ENCODE peak calls at places on chromosomes 11 and 22, in six cellular contexts. One of them, this sample, is unnamed.

GRCh38 chr11:43837879-43838278 is 42.8 kb upstream of the ALKBH3 start:
- DNase-seq in K562: no peak
- DNase-seq in GM12878: no peak
- DNase-seq in HepG2: no peak
- DNase-seq in H1: no peak
- DNase-seq in SK-N-SH: no peak
- DNase-seq in this sample: no peak

GRCh38 chr11:117809236-117810055 is 12.4 kb upstream of the DSCAML1 start:
- DNase-seq in HepG2: no peak
- DNase-seq in SK-N-SH: peak
- DNase-seq in K562: peak
- DNase-seq in GM12878: no peak
- DNase-seq in H1: peak
- DNase-seq in this sample: peak

GRCh38 chr22:50460942-50461341 is 13.9 kb downstream of the SBF1 start:
- DNase-seq in HepG2: no peak
- DNase-seq in K562: no peak
- DNase-seq in H1: no peak
- DNase-seq in SK-N-SH: no peak
- DNase-seq in GM12878: no peak
- DNase-seq in this sample: no peak

GRCh38 chr11:27718346-27718852 is 18.1 kb upstream of the BDNF start:
- DNase-seq in K562: no peak
- DNase-seq in HepG2: no peak
- DNase-seq in H1: peak
- DNase-seq in SK-N-SH: peak
- DNase-seq in GM12878: no peak
- DNase-seq in this sample: no peak

GRCh38 chr11:46905806-46906205 is 12.5 kb downstream of the LRP4 start:
- DNase-seq in K562: no peak
- DNase-seq in GM12878: no peak
- DNase-seq in HepG2: no peak
- DNase-seq in SK-N-SH: no peak
- DNase-seq in H1: no peak
- DNase-seq in this sample: no peak

GRCh38 chr22:21643533-21644357 is 1.6 kb downstream of the SDF2L1 start:
- DNase-seq in SK-N-SH: no peak
- DNase-seq in HepG2: no peak
- DNase-seq in H1: no peak
- DNase-seq in GM12878: no peak
- DNase-seq in K562: peak
- DNase-seq in this sample: no peak

GRCh38 chr11:25855916-25856315 is 476.0 kb upstream of the ANO3 start:
- DNase-seq in GM12878: no peak
- DNase-seq in HepG2: no peak
- DNase-seq in SK-N-SH: no peak
- DNase-seq in K562: no peak
- DNase-seq in H1: no peak
- DNase-seq in this sample: no peak

GRCh38 chr11:1005913-1006312 is 30.6 kb downstream of the MUC6 start:
- DNase-seq in GM12878: no peak
- DNase-seq in K562: no peak
- DNase-seq in HepG2: no peak
- DNase-seq in H1: no peak
- DNase-seq in SK-N-SH: peak
- DNase-seq in this sample: no peak

GRCh38 chr11:9784602-9785315 is 120.9 kb downstream of the SWAP70 start:
- DNase-seq in K562: peak
- DNase-seq in SK-N-SH: no peak
- DNase-seq in HepG2: no peak
- DNase-seq in H1: no peak
- DNase-seq in GM12878: no peak
- DNase-seq in this sample: no peak

GRCh38 chr22:35601013-35601580 is 16.0 kb downstream of the MB start:
- DNase-seq in HepG2: no peak
- DNase-seq in H1: no peak
- DNase-seq in GM12878: no peak
- DNase-seq in K562: no peak
- DNase-seq in SK-N-SH: no peak
- DNase-seq in this sample: no peak

GRCh38 chr11:27388869-27389268 is 25.9 kb upstream of the CCDC34 start:
- DNase-seq in SK-N-SH: no peak
- DNase-seq in HepG2: no peak
- DNase-seq in GM12878: no peak
- DNase-seq in K562: no peak
- DNase-seq in H1: no peak
- DNase-seq in this sample: no peak

GRCh38 chr11:77580712-77581337 is 8.9 kb upstream of the AQP11 start:
- DNase-seq in K562: no peak
- DNase-seq in H1: no peak
- DNase-seq in SK-N-SH: no peak
- DNase-seq in HepG2: no peak
- DNase-seq in GM12878: no peak
- DNase-seq in this sample: no peak

GRCh38 chr11:92322225-92322624 is 97.6 kb downstream of the FAT3 start:
- DNase-seq in HepG2: no peak
- DNase-seq in K562: no peak
- DNase-seq in GM12878: no peak
- DNase-seq in SK-N-SH: no peak
- DNase-seq in H1: no peak
- DNase-seq in this sample: no peak

GRCh38 chr11:71255323-71255722 is 2.9 kb upstream of the SHANK2 start:
- DNase-seq in SK-N-SH: no peak
- DNase-seq in K562: no peak
- DNase-seq in GM12878: no peak
- DNase-seq in H1: no peak
- DNase-seq in HepG2: no peak
- DNase-seq in this sample: no peak
- TF ChIP-seq GABPA in SK-N-SH: no peak
- TF ChIP-seq GABPA in K562: no peak
- TF ChIP-seq GABPA in GM12878: no peak
- TF ChIP-seq GABPA in H1: no peak
- TF ChIP-seq GABPA in HepG2: no peak
- TF ChIP-seq GABPA in this sample: no peak

GRCh38 chr22:27796118-27796517 is 5.4 kb downstream of the MN1 start:
- DNase-seq in GM12878: no peak
- DNase-seq in K562: no peak
- DNase-seq in HepG2: no peak
- DNase-seq in SK-N-SH: no peak
- DNase-seq in H1: no peak
- DNase-seq in this sample: no peak
- H3K27ac ChIP-seq in GM12878: no peak
- H3K27ac ChIP-seq in K562: no peak
- H3K27ac ChIP-seq in HepG2: no peak
- H3K27ac ChIP-seq in SK-N-SH: no peak
- H3K27ac ChIP-seq in H1: no peak
- H3K27ac ChIP-seq in this sample: no peak

DNA sequence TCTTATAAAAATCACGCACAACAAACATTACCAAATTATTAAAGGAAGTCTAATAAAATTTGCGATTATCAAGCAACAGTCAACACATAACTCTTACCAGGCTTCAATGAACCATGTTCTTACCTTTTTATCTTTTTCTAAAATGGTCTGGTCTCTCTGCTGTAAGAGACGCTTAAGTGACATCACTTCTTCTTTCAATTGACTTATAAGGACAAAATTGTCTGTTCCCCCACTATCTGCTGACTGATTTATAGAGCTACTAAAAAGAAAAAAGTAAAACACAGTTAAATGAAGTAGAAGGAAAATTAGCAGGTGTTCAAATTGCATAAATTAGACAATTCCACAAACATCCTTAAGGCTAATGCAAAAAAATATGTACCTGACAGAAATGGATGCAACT is 10.9 kb downstream of the FAM76B start:
- DNase-seq in HepG2: no peak
- DNase-seq in H1: no peak
- DNase-seq in K562: no peak
- DNase-seq in SK-N-SH: no peak
- DNase-seq in GM12878: no peak
- DNase-seq in this sample: no peak
- H3K4me3 ChIP-seq in HepG2: no peak
- H3K4me3 ChIP-seq in H1: no peak
- H3K4me3 ChIP-seq in K562: no peak
- H3K4me3 ChIP-seq in SK-N-SH: no peak
- H3K4me3 ChIP-seq in GM12878: no peak
- H3K4me3 ChIP-seq in this sample: no peak

GRCh38 chr11:122103366-122103765 is 12.6 kb downstream of the BLID start:
- DNase-seq in SK-N-SH: no peak
- DNase-seq in HepG2: no peak
- DNase-seq in K562: no peak
- DNase-seq in H1: no peak
- DNase-seq in GM12878: no peak
- DNase-seq in this sample: no peak
- TF ChIP-seq GABPA in SK-N-SH: no peak
- TF ChIP-seq GABPA in HepG2: no peak
- TF ChIP-seq GABPA in K562: no peak
- TF ChIP-seq GABPA in H1: no peak
- TF ChIP-seq GABPA in GM12878: no peak
- TF ChIP-seq GABPA in this sample: no peak

DNA sequence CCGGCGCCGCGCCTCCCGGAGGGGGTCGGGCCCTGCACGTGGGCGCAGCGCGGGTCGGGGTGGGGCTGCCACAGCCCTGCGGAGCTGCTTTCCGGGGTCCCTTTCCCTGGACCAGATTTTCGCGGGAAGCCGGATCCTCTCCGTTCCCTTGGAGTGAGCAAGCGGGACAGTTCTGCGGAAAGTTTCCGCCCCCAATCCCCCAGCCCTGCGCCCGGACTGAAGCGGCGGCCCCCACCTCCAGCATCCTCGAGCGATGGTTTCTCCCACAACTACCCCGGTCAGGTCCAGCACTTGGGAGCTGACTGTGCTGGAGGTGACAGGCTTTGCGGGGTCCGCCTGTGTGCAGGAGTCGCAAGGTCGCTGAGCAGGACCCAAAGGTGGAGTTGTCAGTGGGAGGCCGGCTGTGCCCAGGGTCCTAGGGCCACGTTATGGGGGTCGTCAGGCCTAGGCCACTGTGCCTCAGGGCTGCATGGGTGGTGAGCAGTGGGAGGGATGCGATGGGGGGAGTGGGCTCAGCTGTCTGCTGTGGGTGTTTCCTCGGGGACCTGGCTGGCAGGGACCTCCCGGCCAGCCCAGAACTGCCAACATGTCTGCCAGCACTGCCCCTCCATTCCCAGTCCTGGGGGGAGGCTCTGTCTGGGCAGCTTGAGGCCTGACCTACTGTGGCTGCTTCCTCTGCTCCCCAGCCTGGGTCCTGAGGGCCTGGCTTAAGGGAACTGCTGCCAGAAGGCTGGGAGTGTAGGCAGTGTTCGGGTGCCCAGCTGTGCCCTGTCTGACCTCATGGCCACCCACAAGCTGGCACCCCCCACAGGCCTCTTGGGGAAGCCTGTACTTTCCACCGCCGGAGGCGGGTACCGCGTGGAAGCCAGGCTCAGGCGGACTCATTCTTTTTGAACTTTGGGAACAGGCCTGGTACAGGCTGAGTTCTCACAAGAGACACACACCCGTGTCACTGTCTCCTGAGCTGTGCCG is 726 bp downstream of the ST3GAL4 start:
- DNase-seq in HepG2: peak
- DNase-seq in SK-N-SH: peak
- DNase-seq in H1: peak
- DNase-seq in GM12878: no peak
- DNase-seq in K562: peak
- DNase-seq in this sample: peak
- H3K27ac ChIP-seq in HepG2: peak
- H3K27ac ChIP-seq in SK-N-SH: no peak
- H3K27ac ChIP-seq in H1: no peak
- H3K27ac ChIP-seq in GM12878: no peak
- H3K27ac ChIP-seq in K562: no peak
- H3K27ac ChIP-seq in this sample: peak

GRCh38 chr11:102319544-102319943 is 2.3 kb downstream of the BIRC3 start:
- DNase-seq in GM12878: no peak
- DNase-seq in HepG2: no peak
- DNase-seq in SK-N-SH: no peak
- DNase-seq in K562: no peak
- DNase-seq in H1: no peak
- DNase-seq in this sample: no peak
- H3K4me3 ChIP-seq in GM12878: peak
- H3K4me3 ChIP-seq in HepG2: no peak
- H3K4me3 ChIP-seq in SK-N-SH: no peak
- H3K4me3 ChIP-seq in K562: no peak
- H3K4me3 ChIP-seq in H1: no peak
- H3K4me3 ChIP-seq in this sample: no peak

DNA sequence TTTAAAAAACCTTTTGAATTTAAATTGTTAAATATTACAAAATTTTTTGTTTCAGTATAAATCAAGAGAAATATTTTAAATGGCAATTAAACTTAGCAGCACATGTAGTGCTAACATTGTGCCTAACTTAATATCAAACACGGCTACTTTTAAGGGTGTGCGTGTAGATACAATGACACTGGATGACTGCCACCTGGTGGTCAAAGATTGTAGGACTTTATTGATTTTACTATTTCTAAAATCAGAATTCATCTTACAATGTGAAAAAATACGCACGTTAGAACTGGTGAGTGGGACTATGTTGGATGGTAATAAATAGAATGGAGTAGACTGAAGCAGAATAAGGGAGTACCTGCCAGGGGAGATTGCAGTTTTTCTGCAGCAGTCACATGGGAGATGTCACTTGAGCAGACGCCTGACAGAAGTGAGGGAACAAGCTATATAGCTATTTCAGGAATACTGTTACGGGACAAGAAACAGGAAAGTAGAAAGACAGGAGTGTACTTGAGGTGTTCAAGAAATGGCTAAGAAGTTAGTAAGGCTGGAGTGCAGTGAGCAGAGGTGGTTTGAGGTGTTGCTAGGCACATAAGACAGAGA is 52.9 kb downstream of the UVRAG start:
- DNase-seq in HepG2: peak
- DNase-seq in GM12878: peak
- DNase-seq in K562: peak
- DNase-seq in H1: no peak
- DNase-seq in SK-N-SH: peak
- DNase-seq in this sample: peak
- TF ChIP-seq GABPA in HepG2: no peak
- TF ChIP-seq GABPA in GM12878: no peak
- TF ChIP-seq GABPA in K562: no peak
- TF ChIP-seq GABPA in H1: no peak
- TF ChIP-seq GABPA in SK-N-SH: no peak
- TF ChIP-seq GABPA in this sample: no peak

DNA sequence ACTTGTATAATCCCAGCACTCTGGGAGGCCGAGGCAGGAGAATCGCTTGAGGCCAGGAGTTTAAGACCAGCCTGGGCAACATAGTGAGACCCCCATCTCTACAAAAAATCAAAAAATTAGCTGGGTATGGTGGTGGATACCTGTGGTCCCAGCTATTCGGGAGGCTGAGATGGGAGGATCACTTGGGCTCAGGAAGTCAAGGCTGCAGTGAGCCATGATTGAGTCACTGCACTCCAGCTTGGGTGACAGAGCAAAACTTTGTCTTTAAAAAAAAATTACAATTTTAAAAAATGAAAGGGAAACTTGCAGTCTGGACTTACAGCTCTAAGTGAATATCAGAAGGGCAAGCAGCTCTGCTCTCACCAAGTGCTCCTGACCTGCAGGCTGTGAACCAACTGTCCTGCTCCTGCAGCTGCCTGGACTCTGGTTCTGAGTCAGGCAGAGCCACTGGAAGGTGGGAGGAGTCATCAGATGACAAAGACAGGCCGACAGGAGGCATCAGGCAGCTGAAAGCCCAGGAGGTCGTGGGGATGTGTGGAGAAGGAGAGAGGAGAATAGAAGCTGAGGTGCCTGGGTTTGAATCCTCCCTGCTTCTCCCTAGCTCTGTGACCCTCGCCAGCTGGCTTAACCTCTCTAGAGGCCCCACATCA is 9.6 kb downstream of the SMTNL1 start:
- DNase-seq in K562: peak
- DNase-seq in SK-N-SH: peak
- DNase-seq in HepG2: peak
- DNase-seq in GM12878: no peak
- DNase-seq in H1: no peak
- DNase-seq in this sample: no peak
- H3K27ac ChIP-seq in K562: no peak
- H3K27ac ChIP-seq in SK-N-SH: no peak
- H3K27ac ChIP-seq in HepG2: no peak
- H3K27ac ChIP-seq in GM12878: peak
- H3K27ac ChIP-seq in H1: no peak
- H3K27ac ChIP-seq in this sample: no peak